ENCODE peak calls at places on chromosome 14, in nine cellular contexts. P, S, T, G, R, W, H, F and N are unnamed samples. For H3K27me3, the result is how much of the 10 kb centered on the place peaks cover.

GRCh38 chr14:103688906-103689902 is 26.0 kb downstream of the XRCC3 start:
- DNase-seq in P (no peak), S (peak), T (peak), G (peak), R (no peak), W (no peak), H (no peak), F (no peak), N (peak)

GRCh38 chr14:64510825-64511679 is 6.5 kb downstream of the ZBTB1 start:
- DNase-seq in P (no peak), S (peak), T (no peak), G (peak), R (peak), W (no peak), H (no peak), F (peak), N (peak)

GRCh38 chr14:43894534-43894933 is 612.5 kb downstream of the FSCB start:
- DNase-seq in P (peak), S (no peak), T (no peak), G (peak), R (no peak), W (no peak), H (no peak), F (peak), N (no peak)

GRCh38 chr14:91369628-91370445 is 47.8 kb downstream of the CCDC88C start:
- DNase-seq in P (no peak), S (peak), T (peak), G (peak), R (no peak), W (no peak), H (no peak), F (no peak), N (no peak)

GRCh38 chr14:75450381-75451276 is 22.8 kb downstream of the JDP2 start:
- DNase-seq in P (no peak), S (peak), T (no peak), G (peak), R (no peak), W (peak), H (no peak), F (peak), N (no peak)

GRCh38 chr14:96016761-96017160 is 22.4 kb upstream of the C14orf132 start:
- DNase-seq in P (no peak), S (no peak), T (no peak), G (no peak), R (no peak), W (no peak), H (no peak), F (peak), N (no peak)

GRCh38 chr14:76958975-76959710 is 69.4 kb downstream of the IRF2BPL start:
- DNase-seq in P (no peak), S (no peak), T (no peak), G (peak), R (peak), W (peak), H (peak), F (peak), N (no peak)

GRCh38 chr14:73739174-73739898 is 25.2 kb upstream of the PNMA1 start:
- DNase-seq in P (no peak), S (no peak), T (no peak), G (no peak), R (no peak), W (no peak), H (no peak), F (no peak), N (no peak)

GRCh38 chr14:77071938-77072388 is 26.1 kb upstream of the CIPC start:
- DNase-seq in P (no peak), S (no peak), T (no peak), G (peak), R (no peak), W (no peak), H (no peak), F (peak), N (no peak)

GRCh38 chr14:61048640-61049039 is 67.6 kb downstream of the SLC38A6 start:
- DNase-seq in P (no peak), S (no peak), T (no peak), G (no peak), R (no peak), W (no peak), H (no peak), F (no peak), N (no peak)

GRCh38 chr14:71415404-71415690 is 508.1 kb downstream of the PCNX1 start:
- DNase-seq in P (no peak), S (no peak), T (no peak), G (no peak), R (no peak), W (no peak), H (no peak), F (peak), N (no peak)

GRCh38 chr14:64759555-64759938 is 55.3 kb downstream of the PLEKHG3 start:
- DNase-seq in P (no peak), S (no peak), T (no peak), G (no peak), R (no peak), W (no peak), H (no peak), F (no peak), N (no peak)

GRCh38 chr14:24851837-24852236 is 198.1 kb downstream of the STXBP6 start:
- DNase-seq in P (no peak), S (no peak), T (no peak), G (peak), R (no peak), W (no peak), H (no peak), F (peak), N (no peak)

GRCh38 chr14:69288001-69288771 is 28.2 kb downstream of the GALNT16 start:
- DNase-seq in P (no peak), S (peak), T (no peak), G (no peak), R (peak), W (no peak), H (no peak), F (peak), N (peak)

GRCh38 chr14:76887196-76887595 is 61.0 kb downstream of the LRRC74A start:
- DNase-seq in P (no peak), S (peak), T (no peak), G (no peak), R (no peak), W (no peak), H (no peak), F (peak), N (no peak)

GRCh38 chr14:103628221-103628683 is 759 bp upstream of the KLC1 start:
- DNase-seq in P (no peak), S (peak), T (peak), G (peak), R (peak), W (peak), H (peak), F (peak), N (peak)

GRCh38 chr14:21096438-21096837 is 2.0 kb downstream of the ZNF219 start:
- DNase-seq in P (no peak), S (no peak), T (no peak), G (no peak), R (no peak), W (no peak), H (no peak), F (no peak), N (no peak)

GRCh38 chr14:52266179-52266578 is 1.3 kb upstream of the PTGDR start:
- DNase-seq in P (no peak), S (peak), T (no peak), G (peak), R (peak), W (no peak), H (no peak), F (peak), N (peak)

GRCh38 chr14:65359503-65359902 is 53.0 kb upstream of the FUT8 start:
- DNase-seq in P (no peak), S (no peak), T (no peak), G (peak), R (no peak), W (no peak), H (no peak), F (peak), N (no peak)

GRCh38 chr14:92409069-92409468 is 86.1 kb downstream of the SLC24A4 start:
- DNase-seq in P (peak), S (no peak), T (no peak), G (no peak), R (peak), W (no peak), H (no peak), F (no peak), N (no peak)

GRCh38 chr14:74417611-74418010 is 8.4 kb downstream of the SYNDIG1L start:
- DNase-seq in P (no peak), S (no peak), T (no peak), G (no peak), R (no peak), W (no peak), H (no peak), F (no peak), N (no peak)

GRCh38 chr14:34678306-34678705 is 36.1 kb downstream of the CFL2 start:
- DNase-seq in P (no peak), S (no peak), T (no peak), G (peak), R (no peak), W (no peak), H (no peak), F (no peak), N (no peak)

DNA sequence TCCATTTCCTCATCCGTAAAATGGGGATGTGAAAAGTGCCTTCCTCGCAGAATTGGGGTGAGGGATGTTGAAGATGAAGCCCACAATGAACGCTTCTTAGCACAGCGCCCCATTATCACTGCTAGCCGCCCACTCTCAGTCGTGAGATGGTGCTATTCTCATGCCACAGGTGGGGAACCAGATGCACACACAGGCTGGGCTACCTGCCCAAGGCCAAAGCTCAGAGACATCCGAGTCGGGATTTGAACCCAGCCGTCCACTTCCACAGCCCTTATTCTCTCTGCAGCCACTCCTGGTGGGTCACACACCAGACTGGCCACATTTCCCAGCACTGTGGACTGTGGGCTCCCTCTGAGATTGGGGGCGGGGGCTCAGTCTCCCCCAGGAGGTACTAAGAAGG is 55.8 kb downstream of the BCL11B start:
- DNase-seq in P (no peak), S (no peak), T (no peak), G (no peak), R (no peak), W (no peak), H (no peak), F (no peak), N (no peak)
- H3K27me3 ChIP-seq in P (under half), S (under half), T (under half), G (under half), R (under half), W (under half), H (under half), F (under half), N (under half)

GRCh38 chr14:93901813-93902212 is 25.3 kb upstream of the FAM181A start:
- DNase-seq in P (no peak), S (no peak), T (no peak), G (no peak), R (no peak), W (no peak), H (no peak), F (no peak), N (no peak)

GRCh38 chr14:93905623-93906022 is 21.5 kb upstream of the FAM181A start:
- DNase-seq in P (no peak), S (no peak), T (no peak), G (no peak), R (no peak), W (no peak), H (no peak), F (no peak), N (no peak)

GRCh38 chr14:93902619-93903307 is 24.4 kb upstream of the FAM181A start:
- DNase-seq in P (no peak), S (no peak), T (no peak), G (no peak), R (no peak), W (no peak), H (no peak), F (no peak), N (no peak)

GRCh38 chr14:93906341-93907329 is 20.5 kb upstream of the FAM181A start:
- DNase-seq in P (peak), S (peak), T (peak), G (peak), R (no peak), W (no peak), H (no peak), F (peak), N (peak)

GRCh38 chr14:93903342-93904184 is 23.6 kb upstream of the FAM181A start:
- DNase-seq in P (no peak), S (no peak), T (no peak), G (no peak), R (no peak), W (no peak), H (no peak), F (no peak), N (no peak)
- TF ChIP-seq CTCF in P (peak), S (no peak), T (peak), G (peak), R (peak), W (peak), H (peak), F (peak), N (no peak)

GRCh38 chr14:53948181-53948884 is 8.3 kb downstream of the BMP4 start:
- DNase-seq in P (no peak), S (no peak), T (no peak), G (no peak), R (no peak), W (no peak), H (no peak), F (no peak), N (no peak)
- H3K27me3 ChIP-seq in P (under half), S (under half), T (under half), G (under half), R (under half), W (under half), H (under half), F (under half), N (under half)

GRCh38 chr14:37172024-37172869 is at the start of gene SLC25A21:
- DNase-seq in P (no peak), S (peak), T (peak), G (peak), R (peak), W (peak), H (peak), F (peak), N (peak)
- TF ChIP-seq CTCF in P (no peak), S (no peak), T (peak), G (peak), R (peak), W (peak), H (no peak), F (peak), N (no peak)

GRCh38 chr14:98186140-98186539 is 1085.9 kb downstream of the BCL11B start:
- DNase-seq in P (no peak), S (no peak), T (no peak), G (peak), R (no peak), W (no peak), H (no peak), F (no peak), N (no peak)

GRCh38 chr14:98187302-98187701 is 1084.7 kb downstream of the BCL11B start:
- DNase-seq in P (no peak), S (no peak), T (no peak), G (no peak), R (no peak), W (no peak), H (no peak), F (no peak), N (no peak)

GRCh38 chr14:98183556-98183955 is 1088.4 kb downstream of the BCL11B start:
- DNase-seq in P (no peak), S (no peak), T (no peak), G (no peak), R (no peak), W (no peak), H (no peak), F (no peak), N (no peak)

GRCh38 chr14:98184467-98184866 is 1087.5 kb downstream of the BCL11B start:
- DNase-seq in P (no peak), S (no peak), T (no peak), G (no peak), R (no peak), W (no peak), H (no peak), F (no peak), N (no peak)

DNA sequence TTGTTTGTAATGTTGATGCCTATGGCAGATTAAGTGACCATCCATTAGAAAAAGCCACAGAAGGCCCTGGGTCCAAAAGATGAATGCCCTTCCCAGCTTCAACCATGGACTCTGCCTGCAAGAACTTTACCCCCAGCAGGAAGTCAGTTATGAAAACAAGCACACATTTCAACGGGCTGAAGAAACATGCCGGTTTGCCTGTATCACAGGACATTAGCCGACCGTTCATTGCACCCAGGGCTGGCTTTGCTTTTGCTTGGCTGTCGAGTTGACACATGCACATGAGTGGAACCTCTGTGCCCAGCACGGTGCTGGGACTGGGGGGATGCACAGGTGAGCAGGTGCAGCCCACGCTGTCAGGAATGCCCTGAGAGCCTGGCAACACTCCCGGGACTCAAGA is 1087.0 kb downstream of the BCL11B start:
- DNase-seq in P (no peak), S (no peak), T (no peak), G (no peak), R (no peak), W (no peak), H (no peak), F (no peak), N (no peak)
- H3K27me3 ChIP-seq in P (under half), S (under half), T (under half), G (under half), R (under half), W (under half), H (under half), F (under half), N (under half)

GRCh38 chr14:97251423-97252155 is 454.4 kb downstream of the VRK1 start:
- DNase-seq in P (no peak), S (no peak), T (no peak), G (no peak), R (no peak), W (no peak), H (peak), F (no peak), N (no peak)
- TF ChIP-seq CTCF in P (no peak), S (no peak), T (no peak), G (no peak), R (no peak), W (no peak), H (peak), F (no peak), N (no peak)

GRCh38 chr14:58702466-58703148 is 64.8 kb downstream of the DACT1 start:
- DNase-seq in P (no peak), S (no peak), T (no peak), G (no peak), R (no peak), W (no peak), H (no peak), F (no peak), N (no peak)
- H3K27me3 ChIP-seq in P (under half), S (under half), T (under half), G (under half), R (under half), W (under half), H (under half), F (under half), N (under half)

DNA sequence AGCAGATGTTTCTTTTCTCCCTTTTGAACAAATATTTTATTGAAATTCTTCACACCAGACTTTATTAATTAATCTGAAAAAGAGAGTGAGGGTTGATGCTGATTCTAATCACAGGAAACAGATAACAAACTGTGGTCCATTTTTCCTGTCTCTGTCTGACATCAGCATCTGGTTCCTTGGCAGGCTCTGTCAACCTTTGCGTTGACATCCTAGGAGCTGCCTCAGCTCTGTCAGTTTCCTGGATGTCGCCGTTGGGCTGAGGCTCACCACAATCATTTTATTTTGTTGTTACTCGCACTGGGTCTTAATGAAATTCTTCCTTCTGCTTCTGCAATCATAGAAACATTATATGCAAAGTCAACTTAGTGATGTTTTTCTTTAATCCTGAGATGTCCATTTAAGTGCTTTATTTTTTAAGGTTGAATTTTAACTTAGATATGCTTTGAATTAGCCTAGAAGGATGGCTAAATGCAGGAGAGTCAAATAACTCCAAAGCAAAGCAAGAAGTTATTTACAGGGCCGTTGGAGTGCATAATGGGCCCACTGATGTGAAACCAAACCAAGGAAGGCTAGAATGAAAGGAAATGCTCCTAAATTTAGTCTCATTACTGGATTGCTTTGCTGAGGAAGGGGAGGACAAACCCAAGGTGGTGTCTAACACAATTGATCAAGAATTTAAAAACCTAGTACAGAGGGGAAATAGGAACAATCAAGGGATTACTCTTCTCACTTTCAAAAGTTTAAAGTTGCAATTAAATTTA is 542.4 kb downstream of the FLRT2 start:
- DNase-seq in P (no peak), S (no peak), T (no peak), G (no peak), R (no peak), W (no peak), H (no peak), F (no peak), N (no peak)
- TF ChIP-seq CTCF in P (no peak), S (no peak), T (no peak), G (no peak), R (no peak), W (no peak), H (no peak), F (no peak), N (no peak)